ENCODE peak calls at places on chromosomes 1 and 21, in eight cellular contexts. Z is IMR-90, G is A549, T is tibial nerve, Y is HCT116, O is adrenal gland, K is sigmoid colon, M is testis. H is an unnamed sample.

GRCh38 chr1:223745731-223746130 is 33.4 kb downstream of the CAPN2 start:
- DNase-seq in Z (peak; percentile 66), G (no peak), T (no peak), Y (no peak), O (no peak), K (no peak), M (no peak), H (no peak)

GRCh38 chr1:244548558-244549115 is 87.6 kb downstream of the CATSPERE start:
- DNase-seq in Z (no peak), G (no peak), T (no peak), Y (no peak), O (no peak), K (no peak), M (no peak), H (no peak)

GRCh38 chr1:107474877-107475612 is 334.2 kb downstream of the NTNG1 start:
- DNase-seq in Z (peak; percentile 2), G (no peak), T (no peak), Y (no peak), O (no peak), K (no peak), M (no peak), H (no peak)

GRCh38 chr1:206537141-206537540 is 29.8 kb downstream of the RASSF5 start:
- DNase-seq in Z (peak; percentile 18), G (no peak), T (no peak), Y (no peak), O (no peak), K (no peak), M (no peak), H (no peak)

GRCh38 chr1:101312192-101312591 is 75.4 kb downstream of the S1PR1 start:
- DNase-seq in Z (no peak), G (no peak), T (no peak), Y (no peak), O (no peak), K (no peak), M (no peak), H (no peak)

GRCh38 chr1:116382321-116382720 is 9.3 kb downstream of the ATP1A1 start:
- DNase-seq in Z (peak; percentile 11), G (no peak), T (no peak), Y (no peak), O (no peak), K (no peak), M (no peak), H (peak; percentile 27)

GRCh38 chr1:185207980-185208602 is 51.1 kb downstream of the SWT1 start:
- DNase-seq in Z (peak; percentile 5), G (no peak), T (no peak), Y (no peak), O (no peak), K (no peak), M (no peak), H (peak; percentile 79)

GRCh38 chr21:26964379-26964778 is 2.5 kb downstream of the ADAMTS5 start:
- DNase-seq in Z (peak; percentile 15), G (no peak), T (peak; percentile 15), Y (no peak), O (no peak), K (peak; percentile 92), M (peak; percentile 66), H (no peak)

GRCh38 chr1:115456441-115456961 is 118.5 kb upstream of the NGF start:
- DNase-seq in Z (peak; percentile 67), G (no peak), T (no peak), Y (no peak), O (no peak), K (no peak), M (no peak), H (no peak)

GRCh38 chr1:91569411-91570104 is 68.9 kb downstream of the CDC7 start:
- DNase-seq in Z (peak; percentile 93), G (peak; percentile 46), T (peak; percentile 78), Y (peak; percentile 24), O (peak; percentile 65), K (peak; percentile 93), M (peak; percentile 32), H (no peak)

GRCh38 chr1:21077085-21077484 is 99.6 kb downstream of the EIF4G3 start:
- DNase-seq in Z (peak; percentile 55), G (no peak), T (no peak), Y (no peak), O (peak; percentile 43), K (no peak), M (no peak), H (no peak)

GRCh38 chr1:3460653-3461237 is 6.3 kb downstream of the ARHGEF16 start:
- DNase-seq in Z (no peak), G (no peak), T (no peak), Y (no peak), O (no peak), K (no peak), M (peak; percentile 88), H (no peak)

GRCh38 chr1:3461238-3461933 is 6.9 kb downstream of the ARHGEF16 start:
- DNase-seq in Z (no peak), G (no peak), T (no peak), Y (no peak), O (no peak), K (no peak), M (no peak), H (no peak)

GRCh38 chr1:3459051-3459908 is 4.8 kb downstream of the ARHGEF16 start:
- DNase-seq in Z (no peak), G (no peak), T (no peak), Y (no peak), O (no peak), K (no peak), M (no peak), H (no peak)

GRCh38 chr1:3461934-3462275 is 7.4 kb downstream of the ARHGEF16 start:
- DNase-seq in Z (no peak), G (no peak), T (no peak), Y (no peak), O (no peak), K (no peak), M (no peak), H (no peak)

GRCh38 chr1:3459940-3460652 is 5.6 kb downstream of the ARHGEF16 start:
- DNase-seq in Z (no peak), G (no peak), T (no peak), Y (no peak), O (no peak), K (no peak), M (no peak), H (no peak)
- TF ChIP-seq POLR2A in Z (no peak), G (no peak), T (no peak), Y (no peak), O (no peak), K (peak; percentile 21), M (no peak), H (no peak)

GRCh38 chr1:156721131-156721924 is 6.9 kb upstream of the METTL25B start:
- DNase-seq in Z (no peak), G (no peak), T (no peak), Y (no peak), O (no peak), K (no peak), M (no peak), H (no peak)
- TF ChIP-seq POLR2A in Z (no peak), G (no peak), T (no peak), Y (no peak), O (no peak), K (no peak), M (no peak), H (no peak)

GRCh38 chr1:30101016-30101415 is 622.4 kb downstream of the MATN1 start:
- DNase-seq in Z (no peak), G (no peak), T (no peak), Y (no peak), O (no peak), K (no peak), M (no peak), H (no peak)
- TF ChIP-seq POLR2A in Z (no peak), G (no peak), T (no peak), Y (no peak), O (no peak), K (no peak), M (no peak), H (no peak)

GRCh38 chr21:41509206-41509496 is 1.2 kb upstream of the TMPRSS2 start:
- DNase-seq in Z (no peak), G (no peak), T (no peak), Y (no peak), O (no peak), K (no peak), M (no peak), H (no peak)

GRCh38 chr21:41507521-41508414 is at the start of gene TMPRSS2:
- DNase-seq in Z (no peak), G (no peak), T (no peak), Y (no peak), O (no peak), K (no peak), M (no peak), H (no peak)

GRCh38 chr21:41508415-41509205 is 652 bp upstream of the TMPRSS2 start:
- DNase-seq in Z (no peak), G (no peak), T (no peak), Y (no peak), O (no peak), K (no peak), M (no peak), H (no peak)

GRCh38 chr21:41506005-41506404 is 2.0 kb downstream of the TMPRSS2 start:
- DNase-seq in Z (no peak), G (no peak), T (no peak), Y (no peak), O (no peak), K (no peak), M (no peak), H (no peak)

GRCh38 chr21:41506526-41507520 is 1.1 kb downstream of the TMPRSS2 start:
- DNase-seq in Z (no peak), G (peak; percentile 3), T (no peak), Y (no peak), O (no peak), K (no peak), M (no peak), H (no peak)
- TF ChIP-seq POLR2A in Z (no peak), G (no peak), T (no peak), Y (no peak), O (no peak), K (peak; percentile 23), M (no peak), H (no peak)